ENCODE peak calls at places on chromosomes 4 and X, in four cellular contexts. X is K562, Y is HepG2, B is GM12878. T is an unnamed sample.

GRCh38 chr4:143363332-143363731 is 26.7 kb downstream of the GAB1 start:
- DNase-seq in X (no peak), Y (no peak), B (no peak), T (no peak)

GRCh38 chrX:69493193-69493592 is 10.9 kb upstream of the NALF2 start:
- DNase-seq in B (no peak), Y (peak), X (peak), T (peak)

GRCh38 chr4:65670331-65671031 is at the start of gene EPHA5:
- DNase-seq in Y (peak), B (no peak), X (no peak), T (peak)

GRCh38 chrX:67558267-67558666 is 14.4 kb downstream of the AR start:
- DNase-seq in X (no peak), B (no peak), Y (no peak), T (no peak)

GRCh38 chr4:40587826-40588225 is 41.8 kb downstream of the RBM47 start:
- DNase-seq in B (no peak), X (no peak), Y (no peak), T (no peak)

GRCh38 chr4:159722918-159723317 is 620.0 kb downstream of the RAPGEF2 start:
- DNase-seq in Y (no peak), X (no peak), B (no peak), T (no peak)

GRCh38 chrX:15546745-15547144 is 46.1 kb downstream of the BMX start:
- DNase-seq in B (no peak), Y (no peak), X (no peak), T (no peak)

GRCh38 chrX:22666441-22666840 is 333.3 kb upstream of the DDX53 start:
- DNase-seq in Y (peak), B (no peak), X (peak), T (peak)

GRCh38 chr4:77819409-77819835 is 254 bp upstream of the CNOT6L start:
- DNase-seq in X (peak), B (no peak), Y (no peak), T (peak)

GRCh38 chr4:149719357-149719756 is 96.3 kb downstream of the IQCM start:
- DNase-seq in X (no peak), Y (no peak), B (no peak), T (no peak)

GRCh38 chr4:6655924-6656323 is 15.4 kb downstream of the MRFAP1 start:
- DNase-seq in X (no peak), B (no peak), Y (no peak), T (no peak)

GRCh38 chr4:38424171-38424871 is 239.7 kb upstream of the KLF3 start:
- DNase-seq in B (no peak), X (no peak), Y (peak), T (peak)

GRCh38 chr4:86560447-86560846 is 33.7 kb upstream of the PTPN13 start:
- DNase-seq in X (no peak), Y (no peak), B (no peak), T (no peak)

GRCh38 chr4:41373221-41373620 is 116.5 kb downstream of the UCHL1 start:
- DNase-seq in Y (no peak), B (no peak), X (no peak), T (no peak)

GRCh38 chr4:78059524-78059889 is 2.4 kb downstream of the FRAS1 start:
- DNase-seq in Y (peak), B (no peak), X (peak), T (peak)

GRCh38 chr4:14023036-14023435 is 395.5 kb upstream of the BOD1L1 start:
- DNase-seq in Y (no peak), X (no peak), B (no peak), T (no peak)

GRCh38 chr4:16120720-16121119 is 36.9 kb upstream of the PROM1 start:
- DNase-seq in B (no peak), X (no peak), Y (no peak), T (peak)

GRCh38 chr4:83248486-83248885 is 36.1 kb downstream of the COQ2 start:
- DNase-seq in X (no peak), Y (no peak), B (no peak), T (no peak)
- TF ChIP-seq CREB1 in X (no peak), Y (no peak), B (no peak), T (no peak)

DNA sequence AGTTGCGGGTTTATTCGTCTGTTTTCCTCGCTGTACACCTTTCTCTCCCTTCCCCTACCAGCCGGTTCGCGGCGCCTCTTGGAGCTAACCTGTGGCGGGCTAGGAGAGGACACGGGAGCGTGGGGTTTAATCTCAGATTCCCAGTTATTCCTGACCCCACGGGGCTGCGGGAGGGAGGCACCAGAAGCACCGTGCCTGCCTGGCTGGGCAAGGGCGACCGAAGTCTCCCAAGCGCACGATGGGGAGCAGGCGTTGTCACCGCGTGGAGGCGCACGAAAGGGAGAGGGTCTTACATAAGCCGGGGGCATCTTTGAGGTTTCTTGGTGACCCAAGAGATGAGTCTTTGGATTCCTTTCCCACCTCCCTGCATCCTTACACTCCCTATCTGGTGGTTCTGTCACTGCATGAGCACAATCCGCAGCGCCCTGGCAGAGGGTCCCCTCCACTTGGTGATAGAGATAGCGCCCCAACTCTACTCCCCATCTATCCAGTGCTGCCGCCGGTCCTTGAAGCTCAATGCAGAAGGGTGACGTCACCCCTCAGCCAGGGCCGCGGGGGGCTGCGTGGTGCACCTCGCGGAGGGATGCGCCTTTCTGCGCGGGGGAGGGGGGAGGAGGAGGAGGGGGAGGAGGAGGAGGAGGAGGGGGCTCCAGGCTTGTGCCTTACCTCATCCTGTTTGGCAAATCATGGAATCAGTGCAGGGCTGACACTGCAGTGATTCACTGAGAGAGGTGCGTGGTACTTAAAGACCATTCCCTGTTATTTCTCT is 793 bp downstream of the TSPAN7 start:
- DNase-seq in B (no peak), X (no peak), Y (peak), T (peak)
- TF ChIP-seq JUNB in B (no peak), X (no peak), Y (no peak), T (no peak)

GRCh38 chrX:44400588-44400987 is 57.1 kb upstream of the EFHC2 start:
- DNase-seq in X (no peak), Y (no peak), B (no peak), T (no peak)
- TF ChIP-seq CREB1 in X (no peak), Y (no peak), B (no peak), T (no peak)

GRCh38 chr4:74969507-74970474 is 36.9 kb downstream of the PARM1 start:
- DNase-seq in X (no peak), Y (no peak), B (no peak), T (peak)
- TF ChIP-seq JUNB in X (no peak), Y (no peak), B (no peak), T (no peak)

DNA sequence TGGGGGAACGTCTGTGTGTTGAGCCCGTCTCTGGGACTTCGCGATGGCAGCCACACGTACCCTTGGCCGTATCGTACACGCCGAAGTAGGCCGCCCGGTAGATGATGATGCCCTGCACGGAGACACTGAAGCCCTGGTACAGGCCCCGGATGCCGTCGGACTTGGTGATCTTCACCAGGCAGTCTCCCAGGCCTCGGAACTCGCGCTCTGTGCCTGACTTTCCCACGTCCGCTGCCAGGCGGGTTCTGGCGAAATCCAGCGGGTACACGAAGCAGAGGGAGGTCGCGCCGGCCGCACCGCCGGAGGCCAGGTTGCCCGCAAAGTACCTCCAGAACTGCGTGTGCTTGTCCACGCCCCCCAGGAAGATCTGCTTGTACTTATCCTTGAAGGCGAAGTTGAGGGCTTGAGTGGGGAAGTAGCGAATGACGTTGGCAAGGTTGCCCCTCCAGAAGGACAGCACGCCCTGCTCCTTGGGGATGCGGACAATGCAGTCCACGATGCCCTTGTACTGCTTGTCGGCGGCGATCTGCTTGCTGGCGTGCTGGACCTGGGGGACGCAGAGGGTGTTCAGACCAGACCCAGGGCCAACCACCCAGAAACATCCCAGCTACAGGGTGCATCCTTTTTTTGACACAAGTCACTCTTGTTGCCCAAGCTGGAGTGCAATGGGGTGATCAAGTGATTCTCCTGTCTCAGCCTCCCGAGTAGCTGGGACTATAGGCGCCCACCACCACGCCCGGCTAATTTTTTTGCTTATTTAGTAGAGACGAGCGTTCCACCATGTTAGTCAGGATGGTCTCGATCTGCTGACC is 2.5 kb downstream of the SLC25A6 start:
- DNase-seq in Y (no peak), X (no peak), B (no peak), T (no peak)
- TF ChIP-seq CREB1 in Y (no peak), X (no peak), B (no peak), T (no peak)

DNA sequence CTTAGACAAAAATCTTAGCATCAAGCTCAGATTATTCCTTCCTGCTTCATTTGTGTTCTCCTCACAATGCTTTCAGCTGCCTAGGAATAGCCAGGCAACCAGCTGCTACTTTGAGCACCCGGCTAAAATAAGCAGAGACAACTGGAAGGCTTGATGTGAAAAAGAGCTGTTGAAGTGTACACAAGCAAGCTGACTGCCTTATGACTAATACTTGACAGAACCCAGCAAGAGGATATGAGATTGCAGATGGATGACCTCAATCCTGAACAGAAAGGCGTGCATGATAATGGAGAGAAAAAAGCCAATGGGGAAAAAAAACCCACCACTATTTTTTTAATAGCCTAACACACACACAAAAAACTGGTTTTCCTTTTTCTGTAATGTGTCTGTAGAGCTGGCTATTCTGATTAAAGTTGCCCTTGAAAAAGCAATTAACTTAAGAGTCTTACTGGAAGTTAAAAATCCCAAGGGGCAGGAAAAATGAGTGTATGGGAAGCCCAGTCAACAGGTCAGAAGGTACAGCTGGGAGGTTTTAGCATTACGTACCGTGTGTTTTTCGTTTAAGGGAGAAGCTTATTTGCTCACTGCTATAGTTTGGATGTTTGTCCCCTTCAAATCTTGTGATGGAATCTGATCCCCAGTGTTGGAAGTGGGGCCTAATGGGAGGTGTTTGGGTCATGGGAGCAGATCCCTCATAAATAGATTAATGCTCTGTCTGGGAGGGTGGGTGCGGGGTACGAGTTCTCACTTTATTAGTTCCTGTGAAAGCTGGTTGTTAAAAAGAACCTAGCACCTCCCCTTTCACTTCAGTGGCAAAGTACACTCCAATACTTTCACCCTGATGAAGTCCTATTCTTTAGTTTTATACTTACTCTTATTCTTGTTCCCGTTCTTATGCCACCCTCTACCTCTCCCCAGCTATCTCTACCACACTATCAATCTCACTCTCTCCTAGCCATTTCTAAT is 37.1 kb upstream of the HERC6 start:
- DNase-seq in Y (peak), B (no peak), X (no peak), T (no peak)
- TF ChIP-seq JUNB in Y (no peak), B (no peak), X (no peak), T (no peak)

GRCh38 chr4:108532187-108532586 is 88.2 kb upstream of the RPL34 start:
- DNase-seq in X (no peak), B (no peak), Y (no peak), T (no peak)
- TF ChIP-seq CREB1 in X (no peak), B (no peak), Y (no peak), T (no peak)

GRCh38 chr4:81052119-81053068 is 21.9 kb downstream of the BMP3 start:
- DNase-seq in X (peak), B (peak), Y (peak), T (peak)
- TF ChIP-seq JUNB in X (no peak), B (peak), Y (no peak), T (no peak)

GRCh38 chrX:11407331-11408110 is 114.3 kb downstream of the AMELX start:
- DNase-seq in X (no peak), B (no peak), Y (no peak), T (no peak)
- TF ChIP-seq CREB1 in X (no peak), B (no peak), Y (no peak), T (no peak)

GRCh38 chr4:3016839-3017410 is 53.6 kb downstream of the GRK4 start:
- DNase-seq in Y (no peak), B (no peak), X (no peak), T (no peak)
- TF ChIP-seq JUNB in Y (no peak), B (no peak), X (no peak), T (no peak)